ENCODE peak calls at places on chromosome 11, in six cellular contexts. One of them, this sample, is unnamed.

GRCh38 chr11:99277281-99277680 is 256.5 kb downstream of the CNTN5 start:
- DNase-seq in AG04450: no peak
- DNase-seq in NCI-H1048: no peak
- DNase-seq in head of caudate nucleus: no peak
- DNase-seq in NCI-H82: no peak
- DNase-seq in IMR-90: no peak
- DNase-seq in this sample: no peak

GRCh38 chr11:14288189-14288935 is 70.6 kb downstream of the RRAS2 start:
- DNase-seq in AG04450: peak; percentile 74
- DNase-seq in IMR-90: peak; percentile 89
- DNase-seq in head of caudate nucleus: no peak
- DNase-seq in NCI-H1048: no peak
- DNase-seq in NCI-H82: no peak
- DNase-seq in this sample: no peak

GRCh38 chr11:117319214-117319840 is 3.3 kb upstream of the BACE1 start:
- DNase-seq in NCI-H1048: no peak
- DNase-seq in head of caudate nucleus: no peak
- DNase-seq in NCI-H82: no peak
- DNase-seq in AG04450: no peak
- DNase-seq in IMR-90: peak; percentile 35
- DNase-seq in this sample: no peak

GRCh38 chr11:28243596-28243995 is 135.4 kb downstream of the METTL15 start:
- DNase-seq in AG04450: no peak
- DNase-seq in NCI-H82: no peak
- DNase-seq in IMR-90: peak; percentile 14
- DNase-seq in NCI-H1048: no peak
- DNase-seq in head of caudate nucleus: no peak
- DNase-seq in this sample: no peak

GRCh38 chr11:61349189-61349751 is 12.4 kb downstream of the CYB561A3 start:
- DNase-seq in head of caudate nucleus: no peak
- DNase-seq in AG04450: no peak
- DNase-seq in NCI-H82: no peak
- DNase-seq in NCI-H1048: no peak
- DNase-seq in IMR-90: no peak
- DNase-seq in this sample: no peak

GRCh38 chr11:93729129-93729616 is 12.1 kb downstream of the TAF1D start:
- DNase-seq in IMR-90: no peak
- DNase-seq in NCI-H1048: no peak
- DNase-seq in NCI-H82: peak; percentile 38
- DNase-seq in head of caudate nucleus: no peak
- DNase-seq in AG04450: no peak
- DNase-seq in this sample: no peak

GRCh38 chr11:11215944-11216343 is 137.1 kb downstream of the CSNK2A3 start:
- DNase-seq in NCI-H1048: no peak
- DNase-seq in AG04450: no peak
- DNase-seq in NCI-H82: no peak
- DNase-seq in IMR-90: no peak
- DNase-seq in head of caudate nucleus: peak; percentile 30
- DNase-seq in this sample: no peak

GRCh38 chr11:113778111-113778910 is 1.3 kb upstream of the CLDN25 start:
- DNase-seq in AG04450: no peak
- DNase-seq in IMR-90: peak; percentile 38
- DNase-seq in head of caudate nucleus: peak; percentile 51
- DNase-seq in NCI-H1048: peak; percentile 44
- DNase-seq in NCI-H82: no peak
- DNase-seq in this sample: peak; percentile 70

GRCh38 chr11:65857500-65858353 is at the start of gene CFL1:
- DNase-seq in head of caudate nucleus: peak; percentile 99
- DNase-seq in AG04450: peak; percentile 96
- DNase-seq in NCI-H82: peak; percentile 97
- DNase-seq in IMR-90: peak; percentile 97
- DNase-seq in NCI-H1048: peak; percentile 91
- DNase-seq in this sample: peak; percentile 98

GRCh38 chr11:109112748-109113378 is 309.1 kb upstream of the C11orf87 start:
- DNase-seq in NCI-H82: peak; percentile 96
- DNase-seq in NCI-H1048: no peak
- DNase-seq in AG04450: no peak
- DNase-seq in head of caudate nucleus: no peak
- DNase-seq in IMR-90: no peak
- DNase-seq in this sample: no peak

GRCh38 chr11:45332486-45332934 is 46.4 kb upstream of the SYT13 start:
- DNase-seq in AG04450: no peak
- DNase-seq in NCI-H82: peak; percentile 54
- DNase-seq in head of caudate nucleus: peak; percentile 36
- DNase-seq in IMR-90: peak; percentile 19
- DNase-seq in NCI-H1048: peak; percentile 27
- DNase-seq in this sample: peak; percentile 20

GRCh38 chr11:104700609-104701008 is 197.7 kb downstream of the CASP12 start:
- DNase-seq in NCI-H82: no peak
- DNase-seq in IMR-90: peak; percentile 84
- DNase-seq in head of caudate nucleus: no peak
- DNase-seq in AG04450: peak; percentile 43
- DNase-seq in NCI-H1048: no peak
- DNase-seq in this sample: no peak

GRCh38 chr11:115198301-115198700 is 305.9 kb downstream of the CADM1 start:
- DNase-seq in IMR-90: peak; percentile 58
- DNase-seq in NCI-H1048: no peak
- DNase-seq in NCI-H82: no peak
- DNase-seq in head of caudate nucleus: no peak
- DNase-seq in AG04450: no peak
- DNase-seq in this sample: no peak

GRCh38 chr11:102974552-102975280 is 19.2 kb upstream of the MMP13 start:
- DNase-seq in AG04450: no peak
- DNase-seq in head of caudate nucleus: no peak
- DNase-seq in NCI-H82: peak; percentile 41
- DNase-seq in IMR-90: peak; percentile 84
- DNase-seq in NCI-H1048: no peak
- DNase-seq in this sample: no peak

GRCh38 chr11:120974466-120974865 is 49.4 kb upstream of the TBCEL start:
- DNase-seq in head of caudate nucleus: no peak
- DNase-seq in NCI-H82: no peak
- DNase-seq in AG04450: no peak
- DNase-seq in NCI-H1048: no peak
- DNase-seq in IMR-90: no peak
- DNase-seq in this sample: no peak